ENCODE peak calls at places on chromosome 14, in five cellular contexts. F, I, T, B and P are unnamed samples.
A peak's percentile ranks its signal among the peaks of the same experiment; 100 is the strongest.

GRCh38 chr14:56196274-56196673 is 78.1 kb downstream of the PELI2 start:
- DNase-seq in B (no peak), T (no peak), F (no peak), I (peak; percentile 74), P (no peak)

GRCh38 chr14:99503848-99504453 is 22.7 kb downstream of the CCNK start:
- DNase-seq in F (no peak), B (no peak), T (no peak), I (no peak), P (no peak)

GRCh38 chr14:55419663-55420062 is 8.0 kb upstream of the ATG14 start:
- DNase-seq in I (no peak), T (no peak), B (no peak), F (no peak), P (no peak)

GRCh38 chr14:97379091-97379531 is 581.9 kb downstream of the VRK1 start:
- DNase-seq in F (no peak), T (no peak), I (no peak), B (no peak), P (no peak)

GRCh38 chr14:71720978-71721624 is 211.1 kb upstream of the RGS6 start:
- DNase-seq in T (peak; percentile 38), B (peak; percentile 43), F (peak; percentile 57), I (peak; percentile 85), P (peak; percentile 11)

GRCh38 chr14:64634558-64634957 is 69.7 kb upstream of the PLEKHG3 start:
- DNase-seq in I (no peak), T (no peak), F (no peak), B (no peak), P (no peak)

GRCh38 chr14:96084796-96085195 is 45.6 kb downstream of the C14orf132 start:
- DNase-seq in F (no peak), I (no peak), B (no peak), T (no peak), P (no peak)

GRCh38 chr14:54565236-54566151 is 1.4 kb upstream of the SAMD4A start:
- DNase-seq in F (peak; percentile 79), B (peak; percentile 88), I (peak; percentile 90), T (no peak), P (no peak)

GRCh38 chr14:83548061-83548839 is 1981.7 kb upstream of the FLRT2 start:
- DNase-seq in B (no peak), I (peak; percentile 72), F (no peak), T (no peak), P (no peak)

GRCh38 chr14:99619873-99620834 is 16.1 kb upstream of the CCDC85C start:
- DNase-seq in B (no peak), F (no peak), I (peak; percentile 45), T (no peak), P (no peak)

GRCh38 chr14:59852350-59852749 is 18.2 kb downstream of the RTN1 start:
- DNase-seq in F (no peak), T (no peak), B (no peak), I (no peak), P (no peak)

GRCh38 chr14:33617154-33617553 is 333.7 kb downstream of the EGLN3 start:
- DNase-seq in B (no peak), F (no peak), T (no peak), I (peak; percentile 28), P (no peak)

GRCh38 chr14:34436118-34436905 is 25.7 kb downstream of the SPTSSA start:
- DNase-seq in F (no peak), B (no peak), T (no peak), I (peak; percentile 87), P (no peak)

GRCh38 chr14:38108681-38109080 is 99.0 kb upstream of the SSTR1 start:
- DNase-seq in B (no peak), I (peak; percentile 96), F (no peak), T (no peak), P (no peak)

GRCh38 chr14:22980672-22981089 is 1.7 kb downstream of the AJUBA start:
- DNase-seq in I (peak; percentile 32), T (no peak), B (peak; percentile 54), F (no peak), P (no peak)

GRCh38 chr14:36655963-36656768 is 5.5 kb upstream of the PAX9 start:
- DNase-seq in I (no peak), T (no peak), F (peak; percentile 54), B (peak; percentile 66), P (no peak)

GRCh38 chr14:57987596-57988300 is 121.9 kb upstream of the SLC35F4 start:
- DNase-seq in F (no peak), I (no peak), B (no peak), T (no peak), P (no peak)

GRCh38 chr14:51504626-51505025 is 147.1 kb upstream of the FRMD6 start:
- DNase-seq in F (no peak), B (no peak), T (no peak), I (no peak), P (no peak)

GRCh38 chr14:74804219-74804825 is 41.2 kb downstream of the YLPM1 start:
- DNase-seq in F (peak; percentile 33), B (peak; percentile 10), T (no peak), I (peak; percentile 70), P (no peak)

GRCh38 chr14:96088131-96088880 is 49.1 kb downstream of the C14orf132 start:
- DNase-seq in F (no peak), I (no peak), B (no peak), T (no peak), P (no peak)

GRCh38 chr14:65676361-65677014 is 264.0 kb downstream of the FUT8 start:
- DNase-seq in T (no peak), B (no peak), I (peak; percentile 3), F (no peak), P (no peak)

GRCh38 chr14:66495214-66496098 is 9.3 kb downstream of the CCDC196 start:
- DNase-seq in B (peak; percentile 40), T (no peak), I (peak; percentile 71), F (peak; percentile 39), P (peak; percentile 45)

GRCh38 chr14:99177876-99178630 is 93.9 kb downstream of the BCL11B start:
- DNase-seq in I (no peak), F (no peak), T (no peak), B (no peak), P (no peak)

GRCh38 chr14:77646907-77647306 is 30.5 kb upstream of the SPTLC2 start:
- DNase-seq in F (no peak), T (no peak), B (no peak), I (no peak), P (no peak)

GRCh38 chr14:77642407-77642806 is 26.0 kb upstream of the SPTLC2 start:
- DNase-seq in I (no peak), F (no peak), B (no peak), T (no peak), P (no peak)

GRCh38 chr14:77648520-77649200 is 32.2 kb upstream of the SPTLC2 start:
- DNase-seq in T (no peak), I (no peak), F (no peak), B (no peak), P (no peak)

GRCh38 chr14:77647853-77648252 is 31.4 kb upstream of the SPTLC2 start:
- DNase-seq in F (no peak), T (no peak), I (no peak), B (no peak), P (no peak)

DNA sequence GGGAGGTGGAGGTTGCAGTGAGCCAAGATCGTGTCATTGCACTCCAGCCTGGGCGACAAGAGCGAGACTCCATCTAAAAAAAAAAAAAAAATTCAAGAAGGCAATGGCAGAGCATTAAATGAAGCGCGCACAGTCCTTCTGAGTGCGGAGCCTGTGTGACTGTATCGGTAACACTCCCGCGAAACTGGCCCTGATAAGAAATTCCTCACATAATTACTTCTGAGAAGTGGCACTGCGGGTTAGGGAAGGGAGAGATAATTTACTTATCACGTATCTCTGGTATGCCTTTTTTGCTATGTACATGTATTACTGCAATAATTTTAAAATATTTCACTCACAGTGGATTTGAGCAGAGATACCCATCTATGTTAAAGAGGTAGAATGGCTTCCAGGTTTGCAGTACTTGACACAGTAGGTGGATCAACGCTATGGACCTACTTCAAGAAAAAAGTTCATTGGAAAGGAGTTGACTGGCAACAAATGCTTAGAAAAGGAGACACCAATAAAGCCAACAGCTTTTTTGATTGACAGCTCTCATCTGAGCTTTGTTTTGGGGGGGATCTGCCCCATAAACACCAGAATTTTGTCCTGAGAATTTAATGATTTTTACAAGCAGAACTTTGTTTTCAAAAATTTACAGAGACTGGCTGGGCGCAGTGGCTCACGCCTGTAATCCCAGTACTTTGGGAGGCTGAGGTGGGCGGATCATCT is 29.2 kb upstream of the SPTLC2 start:
- DNase-seq in T (no peak), I (no peak), F (no peak), B (no peak), P (no peak)
- TF ChIP-seq CEBPB in T (no peak), I (no peak), F (no peak), B (no peak), P (no peak)

DNA sequence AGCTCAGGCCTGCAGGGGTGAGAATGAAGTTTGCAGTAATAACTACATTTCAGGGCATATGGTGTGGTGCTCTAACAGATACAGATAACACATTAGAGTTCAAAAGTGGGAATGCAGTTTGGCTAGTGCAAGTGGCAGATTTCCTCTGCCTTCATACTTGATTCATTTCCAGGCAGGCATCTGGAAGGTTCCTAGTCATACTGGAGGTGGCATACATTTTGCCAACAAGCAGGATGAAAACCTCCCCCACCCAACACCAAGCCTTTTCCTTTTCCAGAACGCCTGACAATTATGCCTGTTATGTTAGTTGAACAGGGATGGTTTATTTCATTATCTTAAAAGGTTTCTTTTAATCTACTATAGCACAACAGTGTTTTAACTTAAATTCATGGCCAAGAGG is 24.3 kb downstream of the VTI1B start:
- DNase-seq in I (no peak), F (no peak), T (no peak), B (no peak), P (no peak)
- H3K27ac ChIP-seq in I (no peak overlapping the region), F (no peak overlapping the region), T (no peak overlapping the region), B (no peak overlapping the region), P (no peak overlapping the region)

GRCh38 chr14:104316723-104317499 is 178.5 kb downstream of the KIF26A start:
- DNase-seq in F (no peak), T (no peak), I (no peak), B (no peak), P (no peak)

GRCh38 chr14:104317975-104318557 is 179.7 kb downstream of the KIF26A start:
- DNase-seq in F (no peak), I (no peak), B (no peak), T (no peak), P (no peak)

GRCh38 chr14:104316121-104316722 is 177.8 kb downstream of the KIF26A start:
- DNase-seq in T (no peak), F (no peak), B (no peak), I (no peak), P (no peak)

GRCh38 chr14:104318558-104319488 is 180.4 kb downstream of the KIF26A start:
- DNase-seq in T (no peak), F (no peak), B (no peak), I (no peak), P (no peak)

GRCh38 chr14:104317500-104317805 is 179.1 kb downstream of the KIF26A start:
- DNase-seq in T (no peak), I (no peak), F (no peak), B (no peak), P (no peak)
- TF ChIP-seq CEBPB in T (no peak), I (no peak), F (no peak), B (no peak), P (no peak)

GRCh38 chr14:69036757-69037506 is 57.8 kb upstream of the ACTN1 start:
- DNase-seq in B (no peak), F (no peak), I (no peak), T (no peak), P (no peak)

GRCh38 chr14:69040343-69040742 is 61.2 kb upstream of the ACTN1 start:
- DNase-seq in T (no peak), I (no peak), F (no peak), B (no peak), P (no peak)

GRCh38 chr14:69038449-69039286 is 59.6 kb upstream of the ACTN1 start:
- DNase-seq in B (peak; percentile 35), F (no peak), I (peak; percentile 88), T (no peak), P (no peak)

GRCh38 chr14:69039287-69039628 is 60.2 kb upstream of the ACTN1 start:
- DNase-seq in B (peak; percentile 44), I (peak; percentile 76), T (no peak), F (peak; percentile 44), P (no peak)

GRCh38 chr14:69037790-69038448 is 58.8 kb upstream of the ACTN1 start:
- DNase-seq in F (no peak), T (no peak), B (no peak), I (peak; percentile 52), P (no peak)
- H3K27ac ChIP-seq in F (no peak overlapping the region), T (no peak overlapping the region), B (peak overlapping the region; percentile 67), I (peak overlapping the region; percentile 1), P (no peak overlapping the region)